ENCODE peak calls at places on chromosomes 2 and 18, in six cellular contexts. X is pons, B is NAMALWA, F is left ventricle myocardium inferior, D is hepatocyte, L is H1. U is an unnamed sample.
A peak's percentile ranks its signal among the peaks of the same experiment; 100 is the strongest.

GRCh38 chr18:76978616-76979015 is 154.0 kb downstream of the MBP start:
- DNase-seq in D (no peak), L (no peak), F (no peak), B (no peak), X (peak; percentile 17), U (no peak)

GRCh38 chr18:74511823-74512222 is 15.7 kb downstream of the CNDP2 start:
- DNase-seq in L (no peak), X (peak; percentile 59), D (no peak), F (no peak), B (no peak), U (no peak)

GRCh38 chr2:176398783-176399182 is 129.5 kb downstream of the MTX2 start:
- DNase-seq in L (no peak), B (peak; percentile 6), X (no peak), F (no peak), D (no peak), U (no peak)

GRCh38 chr2:152577611-152578010 is 139.7 kb downstream of the PRPF40A start:
- DNase-seq in L (no peak), X (no peak), B (no peak), F (no peak), D (no peak), U (no peak)

GRCh38 chr2:231709636-231709980 is 1.3 kb downstream of the PTMA start:
- DNase-seq in X (peak; percentile 45), F (peak; percentile 51), B (no peak), D (peak; percentile 61), L (no peak), U (no peak)

GRCh38 chr2:173999272-173999671 is 34.1 kb upstream of the SP3 start:
- DNase-seq in B (no peak), D (no peak), L (no peak), F (no peak), X (no peak), U (no peak)

GRCh38 chr2:170930132-170931109 is 1.4 kb downstream of the GORASP2 start:
- DNase-seq in F (no peak), B (peak; percentile 92), D (peak; percentile 48), X (peak; percentile 27), L (no peak), U (no peak)

GRCh38 chr2:3483227-3483985 is 35.9 kb downstream of the ADI1 start:
- DNase-seq in D (no peak), F (peak; percentile 83), X (no peak), B (no peak), L (peak; percentile 93), U (peak; percentile 97)

GRCh38 chr2:74481961-74482800 is 617 bp downstream of the CCDC142 start:
- DNase-seq in L (no peak), D (peak; percentile 54), B (peak; percentile 65), X (no peak), F (no peak), U (no peak)

GRCh38 chr2:233261819-233262555 is 10.5 kb downstream of the ATG16L1 start:
- DNase-seq in X (no peak), L (no peak), B (no peak), F (no peak), D (no peak), U (no peak)

GRCh38 chr18:48002933-48003365 is 72.5 kb upstream of the SMAD2 start:
- DNase-seq in X (no peak), B (no peak), F (peak; percentile 60), D (no peak), L (no peak), U (no peak)

U was measured in iPS DF 19.7.